ENCODE peak calls at places on chromosome 18, in eight cellular contexts. K is psoas muscle, L is pancreas, P is fibroblast of pulmonary artery, M is HFF-Myc, R is brain microvascular endothelial cell, S is tibial artery, G is sigmoid colon. Q is an unnamed sample.

GRCh38 chr18:44651918-44652317 is 28.8 kb upstream of the SETBP1 start:
- DNase-seq in L (no peak), S (no peak), G (no peak), R (no peak), K (no peak), P (no peak), M (no peak), Q (no peak)

GRCh38 chr18:72041313-72042032 is 502.7 kb downstream of the CBLN2 start:
- DNase-seq in L (no peak), P (no peak), G (no peak), M (no peak), K (no peak), R (no peak), S (no peak), Q (no peak)

GRCh38 chr18:6591491-6591890 is 138.0 kb upstream of the ARHGAP28 start:
- DNase-seq in G (no peak), S (no peak), M (peak), P (no peak), K (no peak), R (peak), L (no peak), Q (no peak)

GRCh38 chr18:41113885-41114482 is 841.0 kb upstream of the PIK3C3 start:
- DNase-seq in L (no peak), G (no peak), M (no peak), R (peak), K (no peak), P (peak), S (no peak), Q (peak)

GRCh38 chr18:79572093-79572780 is 107.4 kb upstream of the CTDP1 start:
- DNase-seq in S (peak), G (peak), K (peak), M (no peak), R (no peak), P (no peak), L (no peak), Q (no peak)

GRCh38 chr18:10099539-10100140 is 185.8 kb downstream of the VAPA start:
- DNase-seq in K (no peak), R (no peak), G (no peak), M (peak), S (no peak), L (no peak), P (no peak), Q (no peak)

GRCh38 chr18:11751305-11752115 is 62.4 kb downstream of the GNAL start:
- DNase-seq in S (no peak), P (no peak), K (no peak), L (peak), R (no peak), M (no peak), G (no peak), Q (no peak)

GRCh38 chr18:37476182-37476581 is 89.4 kb downstream of the CELF4 start:
- DNase-seq in M (no peak), L (no peak), R (peak), K (no peak), P (no peak), G (no peak), S (no peak), Q (no peak)

GRCh38 chr18:12652861-12653401 is 5.0 kb downstream of the SPIRE1 start:
- DNase-seq in K (no peak), L (no peak), G (no peak), S (no peak), R (no peak), M (no peak), P (peak), Q (no peak)

GRCh38 chr18:79965119-79965902 is 868 bp downstream of the HSBP1L1 start:
- DNase-seq in G (peak), P (peak), M (peak), S (no peak), K (no peak), R (peak), L (no peak), Q (no peak)

GRCh38 chr18:44564922-44565321 is 115.8 kb upstream of the SETBP1 start:
- DNase-seq in K (no peak), M (peak), P (peak), R (peak), L (no peak), S (no peak), G (no peak), Q (peak)

GRCh38 chr18:49613141-49613641 is 51.3 kb downstream of the LIPG start:
- DNase-seq in S (no peak), P (no peak), R (no peak), L (no peak), K (no peak), G (no peak), M (no peak), Q (no peak)

GRCh38 chr18:13446024-13446423 is 227.5 kb downstream of the LDLRAD4 start:
- DNase-seq in R (no peak), L (no peak), K (peak), G (no peak), M (no peak), S (peak), P (no peak), Q (no peak)

GRCh38 chr18:63311481-63312409 is 7.8 kb downstream of the BCL2 start:
- DNase-seq in M (no peak), K (no peak), S (no peak), G (no peak), P (no peak), R (no peak), L (no peak), Q (no peak)

GRCh38 chr18:34493099-34493544 is 217.0 kb upstream of the DTNA start:
- DNase-seq in P (peak), M (peak), G (peak), K (peak), R (peak), L (peak), S (peak), Q (no peak)

GRCh38 chr18:35032113-35032512 is 9.1 kb upstream of the MAPRE2 start:
- DNase-seq in R (no peak), P (no peak), L (no peak), M (no peak), G (no peak), S (no peak), K (no peak), Q (no peak)

GRCh38 chr18:47756364-47757016 is 174.0 kb downstream of the SMAD2 start:
- DNase-seq in G (no peak), S (no peak), M (no peak), R (peak), P (peak), L (peak), K (peak), Q (no peak)

GRCh38 chr18:48402953-48403352 is 6.2 kb downstream of the ZBTB7C start:
- DNase-seq in G (no peak), M (no peak), K (no peak), S (no peak), R (no peak), L (no peak), P (no peak), Q (no peak)

GRCh38 chr18:46293699-46294300 is 189.6 kb downstream of the HAUS1 start:
- DNase-seq in R (no peak), M (no peak), G (no peak), P (peak), S (no peak), L (no peak), K (no peak), Q (no peak)

GRCh38 chr18:54280206-54280550 is 10.9 kb downstream of the POLI start:
- DNase-seq in S (no peak), K (no peak), P (no peak), L (no peak), M (no peak), G (no peak), R (no peak), Q (no peak)

GRCh38 chr18:7789853-7790552 is 222.9 kb downstream of the PTPRM start:
- DNase-seq in P (peak), K (no peak), M (no peak), G (no peak), L (no peak), S (no peak), R (no peak), Q (no peak)

GRCh38 chr18:74945774-74946545 is 263.0 kb downstream of the PTGR3 start:
- DNase-seq in S (no peak), M (no peak), G (no peak), L (no peak), P (peak), K (no peak), R (peak), Q (no peak)

GRCh38 chr18:36255072-36255708 is 42.3 kb upstream of the FHOD3 start:
- DNase-seq in P (no peak), G (no peak), S (no peak), R (no peak), M (no peak), K (no peak), L (no peak), Q (no peak)

GRCh38 chr18:48084858-48085257 is 154.4 kb upstream of the SMAD2 start:
- DNase-seq in L (no peak), R (no peak), M (no peak), G (no peak), K (no peak), S (no peak), P (no peak), Q (no peak)

GRCh38 chr18:61248589-61248988 is 84.6 kb upstream of the CDH20 start:
- DNase-seq in P (no peak), L (no peak), S (no peak), M (no peak), R (no peak), G (no peak), K (no peak), Q (no peak)

GRCh38 chr18:13543144-13543543 is 183.2 kb downstream of the FAM210A start:
- DNase-seq in R (no peak), G (no peak), S (no peak), K (no peak), M (no peak), L (no peak), P (no peak), Q (no peak)

GRCh38 chr18:69790649-69791048 is 157.0 kb downstream of the CD226 start:
- DNase-seq in G (no peak), S (no peak), K (no peak), M (no peak), P (no peak), R (no peak), L (no peak), Q (no peak)
- TF ChIP-seq CTCF in G (no peak), S (no peak), K (no peak), M (no peak), P (no peak), R (no peak), L (no peak), Q (no peak)

GRCh38 chr18:26088482-26088881 is 1.9 kb downstream of the SS18 start:
- DNase-seq in G (no peak), K (no peak), P (no peak), S (no peak), R (no peak), L (no peak), M (no peak), Q (no peak)
- H3K4me3 ChIP-seq in G (peak), K (peak), P (peak), S (peak), R (peak), L (no peak), M (peak), Q (peak)

GRCh38 chr18:43279015-43279758 is 1.9 kb upstream of the SYT4 start:
- DNase-seq in K (no peak), S (no peak), R (no peak), M (no peak), P (peak), G (no peak), L (no peak), Q (no peak)
- TF ChIP-seq CTCF in K (no peak), S (no peak), R (no peak), M (no peak), P (no peak), G (no peak), L (no peak), Q (no peak)

DNA sequence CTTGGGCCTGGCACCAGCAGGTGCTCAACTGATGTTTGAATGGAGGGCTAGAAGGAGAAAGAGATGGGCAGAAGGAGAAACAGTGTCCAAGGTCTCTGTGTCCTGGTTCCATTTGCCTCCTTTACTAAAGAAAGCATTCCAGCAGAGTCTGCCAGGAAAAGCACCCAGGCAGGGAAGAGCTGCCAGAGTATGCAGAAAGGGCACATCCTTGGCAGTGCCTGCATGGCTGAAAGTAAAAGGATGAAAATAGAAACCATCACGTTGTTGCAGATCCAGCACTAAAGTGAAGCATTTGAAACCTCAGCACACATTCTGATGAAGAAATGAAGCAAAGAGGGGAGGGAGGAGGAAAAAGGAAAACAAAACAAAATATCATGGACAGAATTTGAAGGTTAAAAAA is 142.2 kb downstream of the ESCO1 start:
- DNase-seq in G (no peak), S (peak), R (no peak), L (no peak), P (no peak), M (no peak), K (peak), Q (no peak)
- H3K4me3 ChIP-seq in G (no peak), S (peak), R (no peak), L (no peak), P (no peak), M (no peak), K (peak), Q (no peak)

DNA sequence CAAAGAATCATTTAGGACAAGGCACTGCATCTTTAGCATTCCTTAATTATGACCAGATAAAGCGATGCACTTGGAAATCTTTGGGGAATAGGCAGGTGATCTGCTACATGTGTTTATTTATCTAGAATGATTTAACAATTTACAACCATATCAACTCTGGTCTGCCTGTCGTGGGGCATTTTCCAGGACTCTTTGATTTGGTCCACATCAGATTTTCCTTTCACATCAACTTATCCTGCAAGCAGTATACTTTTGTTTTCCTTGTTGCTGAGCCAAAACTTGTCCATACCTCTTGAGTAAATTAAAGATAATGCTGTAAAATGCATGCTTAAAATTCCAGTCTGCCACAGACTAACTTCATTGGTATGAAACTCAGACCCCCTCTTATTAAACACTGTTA is 312.4 kb upstream of the TCF4 start:
- DNase-seq in R (peak), K (no peak), L (no peak), S (no peak), M (no peak), P (peak), G (no peak), Q (peak)
- TF ChIP-seq CTCF in R (no peak), K (no peak), L (no peak), S (no peak), M (no peak), P (no peak), G (no peak), Q (no peak)

GRCh38 chr18:24270358-24270936 is 127.2 kb downstream of the OSBPL1A start:
- DNase-seq in K (no peak), R (no peak), G (no peak), L (no peak), P (no peak), M (no peak), S (no peak), Q (no peak)
- H3K4me3 ChIP-seq in K (peak), R (peak), G (peak), L (peak), P (peak), M (peak), S (peak), Q (peak)

DNA sequence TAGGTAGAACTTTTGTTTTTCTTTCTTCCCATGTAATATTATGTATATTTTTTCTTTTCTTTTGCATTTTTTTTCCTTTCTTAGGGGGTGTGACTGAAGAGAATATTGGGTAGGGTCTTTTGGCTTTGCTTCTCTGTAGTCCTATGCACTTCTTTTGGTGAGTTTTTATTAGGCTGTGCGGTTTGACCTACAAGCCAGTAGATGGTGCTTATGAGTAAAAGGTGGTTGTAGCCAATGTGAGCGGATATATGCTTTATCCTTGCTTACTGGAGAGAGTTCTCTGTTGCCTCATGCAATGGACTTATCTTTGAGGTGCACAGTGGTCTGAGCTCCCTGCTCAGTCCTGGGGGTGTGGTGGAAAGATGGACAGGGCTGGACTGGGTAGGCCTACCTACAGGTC is 52.7 kb downstream of the DSEL start:
- DNase-seq in G (no peak), P (no peak), L (no peak), M (no peak), K (no peak), R (no peak), S (no peak), Q (no peak)
- TF ChIP-seq CTCF in G (no peak), P (peak), L (no peak), M (peak), K (no peak), R (peak), S (no peak), Q (no peak)

Q was measured in AG04449.